ENCODE peak calls at places on chromosomes 3 and 15, in seven cellular contexts. W, L, G, U, F, I and D are unnamed samples.

GRCh38 chr3:120428904-120429303 is 21.9 kb downstream of the FSTL1 start:
- DNase-seq in I (no peak), L (no peak), U (no peak), F (no peak), W (no peak), G (no peak), D (no peak)

GRCh38 chr15:40285151-40285898 is 2.5 kb upstream of the ANKRD63 start:
- DNase-seq in U (no peak), I (peak), L (peak), G (no peak), W (no peak), F (no peak), D (no peak)

GRCh38 chr15:24861014-24861690 is 93.6 kb upstream of the SNRPN start:
- DNase-seq in G (no peak), I (peak), F (no peak), W (no peak), U (peak), L (no peak), D (no peak)

GRCh38 chr15:62253294-62253693 is 88.2 kb upstream of the C2CD4B start:
- DNase-seq in U (no peak), F (no peak), L (peak), I (no peak), W (no peak), G (no peak), D (peak)

GRCh38 chr3:35709691-35710090 is 70.4 kb downstream of the ARPP21 start:
- DNase-seq in W (no peak), F (no peak), L (peak), U (no peak), I (no peak), G (no peak), D (no peak)

GRCh38 chr15:68791431-68792283 is 29.0 kb downstream of the ANP32A start:
- DNase-seq in L (peak), G (no peak), I (no peak), F (no peak), U (no peak), W (no peak), D (peak)

GRCh38 chr15:62549345-62549970 is 384.4 kb upstream of the C2CD4B start:
- DNase-seq in L (peak), I (peak), G (no peak), W (no peak), U (peak), F (peak), D (no peak)

GRCh38 chr3:143657391-143657790 is 190.9 kb downstream of the SLC9A9 start:
- DNase-seq in L (no peak), I (peak), U (no peak), F (peak), W (no peak), G (no peak), D (no peak)

GRCh38 chr3:107813066-107813465 is 277.8 kb downstream of the CD47 start:
- DNase-seq in W (no peak), F (peak), I (no peak), U (peak), G (no peak), L (no peak), D (no peak)

GRCh38 chr15:33278816-33279612 is 31.8 kb upstream of the RYR3 start:
- DNase-seq in G (peak), L (peak), I (peak), W (no peak), U (peak), F (peak), D (peak)

GRCh38 chr3:17632401-17633100 is 109.9 kb downstream of the TBC1D5 start:
- DNase-seq in I (peak), F (peak), L (no peak), U (peak), W (no peak), G (no peak), D (no peak)

GRCh38 chr15:100189849-100190248 is 151.9 kb downstream of the ADAMTS17 start:
- DNase-seq in G (no peak), U (no peak), I (no peak), L (peak), W (no peak), F (peak), D (no peak)

GRCh38 chr3:27749640-27750039 is 27.5 kb upstream of the EOMES start:
- DNase-seq in U (no peak), I (no peak), G (no peak), F (no peak), W (no peak), L (no peak), D (no peak)

GRCh38 chr3:38627956-38628355 is 21.5 kb downstream of the SCN5A start:
- DNase-seq in U (no peak), F (peak), L (peak), I (no peak), W (peak), G (no peak), D (peak)

GRCh38 chr3:10142707-10143560 is 1.4 kb downstream of the VHL start:
- DNase-seq in U (no peak), G (no peak), I (no peak), F (peak), W (no peak), L (peak), D (peak)

GRCh38 chr15:40755821-40756220 is 767 bp upstream of the RMDN3 start:
- DNase-seq in G (no peak), L (no peak), I (no peak), W (no peak), U (no peak), F (no peak), D (no peak)

GRCh38 chr3:2807514-2807913 is 302.7 kb downstream of the IL5RA start:
- DNase-seq in F (peak), G (no peak), L (no peak), I (no peak), W (no peak), U (no peak), D (no peak)

GRCh38 chr3:40243056-40243455 is 66.5 kb upstream of the EIF1B start:
- DNase-seq in F (no peak), U (no peak), I (no peak), W (no peak), G (no peak), L (no peak), D (no peak)

GRCh38 chr3:87691109-87691508 is 367.7 kb downstream of the CGGBP1 start:
- DNase-seq in I (no peak), L (no peak), F (peak), U (no peak), G (no peak), W (no peak), D (no peak)

GRCh38 chr15:57031605-57032004 is 113.2 kb downstream of the TCF12 start:
- DNase-seq in L (peak), W (no peak), U (peak), I (peak), F (no peak), G (no peak), D (no peak)

GRCh38 chr3:152307829-152308474 is 39.2 kb downstream of the MBNL1 start:
- DNase-seq in U (peak), L (peak), G (no peak), I (peak), W (no peak), F (no peak), D (no peak)

GRCh38 chr3:27960133-27960532 is 238.0 kb upstream of the EOMES start:
- DNase-seq in L (no peak), W (no peak), I (no peak), U (peak), F (no peak), G (no peak), D (no peak)

GRCh38 chr15:57085267-57085666 is 166.8 kb downstream of the TCF12 start:
- DNase-seq in L (no peak), F (no peak), G (no peak), U (peak), I (peak), W (no peak), D (no peak)

GRCh38 chr3:188077160-188077812 is 76.7 kb upstream of the LPP start:
- DNase-seq in G (no peak), L (no peak), W (no peak), F (no peak), U (no peak), I (no peak), D (no peak)

GRCh38 chr3:122513386-122514122 is 1.2 kb downstream of the KPNA1 start:
- DNase-seq in W (peak), U (peak), G (no peak), L (peak), I (no peak), F (peak), D (no peak)

GRCh38 chr3:36796896-36797295 is 32.5 kb upstream of the DCLK3 start:
- DNase-seq in W (no peak), U (peak), G (no peak), F (peak), I (peak), L (no peak), D (no peak)

GRCh38 chr3:52552089-52552488 is 15.7 kb downstream of the UQCC5 start:
- DNase-seq in W (no peak), G (no peak), L (no peak), U (no peak), F (no peak), I (no peak), D (no peak)

GRCh38 chr3:127216415-127217261 is 23.7 kb downstream of the PRR23E start:
- DNase-seq in F (no peak), W (no peak), U (no peak), L (no peak), G (no peak), I (no peak), D (no peak)

GRCh38 chr3:124552224-124552623 is 178.0 kb upstream of the UMPS start:
- DNase-seq in U (peak), G (no peak), I (peak), L (no peak), F (peak), W (no peak), D (no peak)

GRCh38 chr3:37179144-37179967 is 5.0 kb upstream of the LRRFIP2 start:
- DNase-seq in U (no peak), L (no peak), F (no peak), I (no peak), G (no peak), W (no peak), D (no peak)

GRCh38 chr3:45067941-45068340 is 41.8 kb downstream of the CLEC3B start:
- DNase-seq in L (no peak), W (no peak), F (no peak), I (peak), U (no peak), G (no peak), D (no peak)

GRCh38 chr15:23648920-23649515 is 1.4 kb upstream of the MAGEL2 start:
- DNase-seq in G (no peak), L (peak), I (peak), U (no peak), W (peak), F (peak), D (no peak)

GRCh38 chr3:100297784-100298183 is 36.8 kb upstream of the NIT2 start:
- DNase-seq in L (no peak), G (no peak), W (no peak), I (no peak), U (peak), F (no peak), D (no peak)

GRCh38 chr3:59212128-59212764 is 162.4 kb upstream of the CFAP20DC start:
- DNase-seq in L (peak), I (peak), F (peak), G (no peak), W (peak), U (peak), D (no peak)

GRCh38 chr3:49903451-49904424 is at the start of gene MST1R:
- DNase-seq in F (peak), L (peak), W (peak), U (no peak), G (peak), I (peak), D (peak)

GRCh38 chr3:45994661-45995369 is 809 bp downstream of the FYCO1 start:
- DNase-seq in I (no peak), G (no peak), F (peak), W (no peak), U (no peak), L (peak), D (peak)

GRCh38 chr15:95286911-95287769 is 1043.4 kb upstream of the NR2F2 start:
- DNase-seq in U (peak), L (peak), G (no peak), W (peak), I (no peak), F (no peak), D (peak)

GRCh38 chr15:70775160-70775559 is 11.8 kb upstream of the UACA start:
- DNase-seq in W (no peak), L (no peak), U (peak), G (no peak), F (peak), I (peak), D (no peak)

GRCh38 chr15:47296911-47297310 is 420.4 kb upstream of the SEMA6D start:
- DNase-seq in F (no peak), I (no peak), G (no peak), L (no peak), U (no peak), W (no peak), D (no peak)

GRCh38 chr3:157335677-157336076 is 101.0 kb upstream of the PTX3 start:
- DNase-seq in F (no peak), W (peak), U (peak), L (peak), G (peak), I (peak), D (peak)
- H3K4me2 ChIP-seq in F (no peak), W (no peak), U (peak), L (no peak), G (peak), I (no peak), D (peak)

GRCh38 chr3:73150369-73150768 is 88.9 kb downstream of the EBLN2 start:
- DNase-seq in F (no peak), L (no peak), G (no peak), U (no peak), I (no peak), W (no peak), D (no peak)
- H3K18ac ChIP-seq in F (no peak), L (no peak), G (no peak), U (no peak), I (no peak), W (no peak), D (no peak)

GRCh38 chr15:92001307-92001706 is 147.8 kb downstream of the SLCO3A1 start:
- DNase-seq in W (no peak), F (no peak), L (peak), I (no peak), G (no peak), U (no peak), D (no peak)
- H3K4me2 ChIP-seq in W (no peak), F (no peak), L (no peak), I (no peak), G (peak), U (no peak), D (no peak)

GRCh38 chr3:16510620-16511319 is 2.7 kb downstream of the RFTN1 start:
- DNase-seq in F (no peak), I (no peak), U (no peak), G (no peak), L (no peak), W (no peak), D (no peak)
- H3K18ac ChIP-seq in F (no peak), I (peak), U (peak), G (no peak), L (no peak), W (no peak), D (no peak)

GRCh38 chr3:24184528-24185176 is 239.6 kb downstream of the NR1D2 start:
- DNase-seq in L (no peak), G (no peak), F (no peak), W (no peak), U (no peak), I (no peak), D (no peak)

GRCh38 chr3:24182756-24183155 is 237.7 kb downstream of the NR1D2 start:
- DNase-seq in I (no peak), G (no peak), U (no peak), L (peak), W (no peak), F (peak), D (no peak)

GRCh38 chr3:24181256-24181655 is 236.2 kb downstream of the NR1D2 start:
- DNase-seq in U (no peak), L (no peak), I (no peak), G (no peak), W (no peak), F (no peak), D (no peak)

GRCh38 chr3:24180616-24181015 is 235.5 kb downstream of the NR1D2 start:
- DNase-seq in L (no peak), W (no peak), I (no peak), F (no peak), U (no peak), G (no peak), D (no peak)

GRCh38 chr3:24185738-24186384 is 240.8 kb downstream of the NR1D2 start:
- DNase-seq in U (peak), I (peak), F (peak), G (peak), L (peak), W (peak), D (peak)
- H3K4me2 ChIP-seq in U (no peak), I (no peak), F (no peak), G (no peak), L (no peak), W (no peak), D (no peak)

DNA sequence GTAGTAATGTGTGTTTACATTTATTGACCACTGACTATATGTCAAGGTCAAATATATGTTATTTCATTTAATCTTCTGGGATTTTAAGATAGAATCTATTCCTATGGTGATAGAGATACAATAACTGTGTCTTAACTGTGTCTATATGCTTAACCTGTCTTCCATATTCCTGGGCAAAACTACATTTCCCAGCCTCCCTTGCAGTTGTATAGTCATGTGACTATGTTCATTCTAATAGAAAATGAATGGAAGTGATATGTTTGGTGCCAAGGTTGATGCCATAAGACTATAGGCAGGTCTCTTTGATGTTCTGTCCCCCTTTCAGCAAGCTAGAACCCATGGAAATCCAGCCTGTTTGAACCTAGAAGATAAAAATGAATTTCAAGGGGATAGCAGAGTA is 258.8 kb upstream of the PDZRN3 start:
- DNase-seq in F (no peak), G (no peak), W (no peak), L (no peak), I (no peak), U (no peak), D (no peak)
- H3K18ac ChIP-seq in F (no peak), G (no peak), W (no peak), L (no peak), I (no peak), U (no peak), D (no peak)

GRCh38 chr15:98790270-98790669 is 141.9 kb downstream of the IGF1R start:
- DNase-seq in I (no peak), W (no peak), F (no peak), G (no peak), U (no peak), L (no peak), D (no peak)

GRCh38 chr15:98786706-98787105 is 138.4 kb downstream of the IGF1R start:
- DNase-seq in I (no peak), G (no peak), F (no peak), L (no peak), U (no peak), W (no peak), D (no peak)

GRCh38 chr15:98787190-98787589 is 138.9 kb downstream of the IGF1R start:
- DNase-seq in L (no peak), U (no peak), G (no peak), I (no peak), W (no peak), F (no peak), D (no peak)

GRCh38 chr15:98789020-98789419 is 140.7 kb downstream of the IGF1R start:
- DNase-seq in F (no peak), I (no peak), L (no peak), U (no peak), W (no peak), G (no peak), D (no peak)

DNA sequence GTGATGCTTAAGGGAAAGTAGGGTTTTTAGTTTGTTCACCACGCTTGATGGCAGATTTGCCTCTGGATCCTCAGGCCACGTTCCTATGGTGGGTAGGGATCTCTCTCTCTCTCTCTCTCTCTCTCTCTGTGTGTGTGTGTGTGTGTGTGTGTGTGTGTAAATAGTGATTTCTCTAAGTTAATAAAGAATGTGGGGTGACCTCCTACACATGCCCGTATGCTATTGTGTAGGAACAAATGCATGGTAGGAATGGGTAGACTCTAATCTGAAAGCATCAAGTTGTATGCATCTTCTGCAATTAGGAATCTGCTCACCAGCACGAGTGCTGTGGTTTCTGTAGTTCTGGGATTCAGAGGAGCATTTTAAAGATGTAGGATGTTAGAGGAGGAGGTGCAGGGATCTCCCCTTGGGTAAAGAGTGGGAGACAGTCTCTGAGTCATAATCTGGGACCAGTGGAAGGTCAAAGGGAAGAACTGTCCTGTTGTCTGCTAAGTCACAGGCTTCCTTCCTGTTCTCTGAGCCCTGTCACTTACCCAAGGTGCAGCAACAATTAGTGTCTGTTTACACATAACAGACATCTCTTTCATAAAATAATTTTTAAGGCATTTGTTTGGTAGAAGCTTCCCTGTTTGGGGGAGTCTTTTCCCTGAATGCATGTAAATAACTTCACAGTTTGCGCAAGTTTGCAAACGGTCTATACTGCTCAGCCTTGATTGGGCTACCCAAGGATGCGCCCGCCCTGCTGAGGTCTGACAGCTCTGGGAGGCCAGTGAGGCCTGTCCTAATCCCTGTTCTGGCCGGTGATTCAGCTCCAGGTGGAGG is 139.8 kb downstream of the IGF1R start:
- DNase-seq in G (no peak), L (peak), I (peak), U (peak), W (no peak), F (peak), D (no peak)
- H3K4me2 ChIP-seq in G (peak), L (no peak), I (no peak), U (no peak), W (no peak), F (no peak), D (no peak)

GRCh38 chr3:47799733-47800132 is 3.2 kb upstream of the DHX30 start:
- DNase-seq in L (peak), G (no peak), W (peak), I (no peak), F (peak), U (no peak), D (peak)
- H3K18ac ChIP-seq in L (no peak), G (no peak), W (no peak), I (no peak), F (no peak), U (no peak), D (no peak)